ENCODE peak calls at places on chromosome X, in six cellular contexts. L, S, E, Z, D and J are unnamed samples.

GRCh38 chrX:45768666-45769065 is 568.0 kb upstream of the DIPK2B start:
- DNase-seq in S (no peak), D (no peak), Z (no peak), L (no peak), E (no peak), J (no peak)

GRCh38 chrX:20141281-20142220 is at the start of gene EIF1AX:
- DNase-seq in S (peak; percentile 96), E (peak; percentile 99), L (peak; percentile 96), Z (peak; percentile 90), D (peak; percentile 95), J (peak; percentile 98)

GRCh38 chrX:132956421-132957210 is 1.8 kb downstream of the HS6ST2 start:
- DNase-seq in S (no peak), Z (no peak), D (no peak), L (no peak), E (peak; percentile 41), J (no peak)

GRCh38 chrX:102624105-102624504 is 24.8 kb downstream of the ARMCX5 start:
- DNase-seq in D (no peak), Z (no peak), L (no peak), E (no peak), S (no peak), J (no peak)

GRCh38 chrX:3271485-3272186 is 74.8 kb downstream of the MXRA5 start:
- DNase-seq in E (no peak), S (no peak), D (no peak), L (peak; percentile 82), Z (no peak), J (no peak)

GRCh38 chrX:23773601-23774175 is 9.3 kb upstream of the SAT1 start:
- DNase-seq in S (no peak), L (no peak), Z (no peak), D (no peak), E (no peak), J (no peak)

GRCh38 chrX:150759568-150760416 is 66.6 kb downstream of the MTMR1 start:
- DNase-seq in Z (no peak), S (no peak), L (no peak), D (no peak), E (no peak), J (no peak)

GRCh38 chrX:40108084-40108958 is 10.6 kb upstream of the BCOR start:
- DNase-seq in Z (peak; percentile 49), E (peak; percentile 69), L (no peak), S (no peak), D (no peak), J (no peak)

GRCh38 chrX:151384807-151385206 is 12.2 kb upstream of the VMA21 start:
- DNase-seq in L (no peak), E (no peak), D (no peak), S (no peak), Z (no peak), J (no peak)

GRCh38 chrX:2313864-2314646 is 186.7 kb downstream of the DHRSX start:
- DNase-seq in E (no peak), L (no peak), D (no peak), Z (no peak), S (no peak), J (no peak)

GRCh38 chrX:40471965-40472648 is 108.7 kb upstream of the ATP6AP2 start:
- DNase-seq in Z (no peak), S (peak; percentile 43), E (peak; percentile 50), D (no peak), L (no peak), J (no peak)

GRCh38 chrX:1359477-1359873 is 22.9 kb downstream of the IL3RA start:
- DNase-seq in Z (no peak), E (no peak), S (no peak), D (no peak), L (no peak), J (no peak)

GRCh38 chrX:8424941-8425340 is 39.7 kb upstream of the VCX3B start:
- DNase-seq in S (no peak), Z (no peak), L (no peak), D (no peak), E (no peak), J (no peak)

GRCh38 chrX:131677655-131678628 is 134.1 kb downstream of the OR13H1 start:
- DNase-seq in E (peak; percentile 55), Z (peak; percentile 6), S (no peak), L (peak; percentile 2), D (no peak), J (peak; percentile 7)

GRCh38 chrX:12985336-12985735 is 10.4 kb downstream of the TMSB4X start:
- DNase-seq in Z (no peak), L (no peak), E (no peak), D (no peak), S (no peak), J (no peak)

GRCh38 chrX:10597871-10598270 is 22.5 kb downstream of the MID1 start:
- DNase-seq in D (no peak), E (no peak), S (no peak), Z (no peak), L (peak; percentile 32), J (no peak)

GRCh38 chrX:129000797-129001196 is 522.5 kb downstream of the SMARCA1 start:
- DNase-seq in S (no peak), L (no peak), D (no peak), Z (no peak), E (no peak), J (no peak)